ENCODE peak calls at places on chromosomes 5 and 9, in eight cellular contexts. L, G, O, Z, H, U, I and N are unnamed samples.

GRCh38 chr9:38025166-38025565 is 43.9 kb downstream of the SHB start:
- DNase-seq in H (no peak), Z (no peak), I (no peak), U (no peak), O (no peak), G (no peak), L (no peak), N (no peak)

GRCh38 chr5:146878471-146879172 is at the start of gene PPP2R2B:
- DNase-seq in I (no peak), U (no peak), Z (peak), H (peak), L (peak), O (no peak), G (peak), N (peak)

GRCh38 chr9:100591139-100591538 is 13.3 kb downstream of the CAVIN4 start:
- DNase-seq in G (no peak), L (no peak), I (no peak), O (no peak), Z (no peak), U (no peak), H (no peak), N (no peak)

GRCh38 chr5:95611396-95611795 is 8.5 kb upstream of the GPR150 start:
- DNase-seq in Z (no peak), L (no peak), G (no peak), I (no peak), O (no peak), U (no peak), H (no peak), N (no peak)

GRCh38 chr9:70421020-70421271 is 6.5 kb upstream of the KLF9 start:
- DNase-seq in O (no peak), U (no peak), H (peak), Z (no peak), G (no peak), L (no peak), I (no peak), N (no peak)

GRCh38 chr9:105346273-105346672 is 101.6 kb upstream of the FSD1L start:
- DNase-seq in G (no peak), U (no peak), I (no peak), H (no peak), Z (no peak), L (no peak), O (no peak), N (no peak)

GRCh38 chr9:83423815-83424707 is 114.1 kb downstream of the FRMD3 start:
- DNase-seq in L (no peak), U (no peak), G (no peak), O (no peak), Z (no peak), I (no peak), H (no peak), N (no peak)

GRCh38 chr5:132383261-132383660 is 13.8 kb downstream of the SLC22A5 start:
- DNase-seq in O (no peak), G (no peak), L (no peak), I (no peak), H (no peak), U (no peak), Z (no peak), N (no peak)

GRCh38 chr9:92618633-92619225 is 51.2 kb downstream of the IPPK start:
- DNase-seq in O (no peak), Z (peak), I (no peak), G (no peak), H (no peak), U (no peak), L (no peak), N (no peak)

GRCh38 chr5:34552686-34553085 is 103.4 kb upstream of the RAI14 start:
- DNase-seq in I (no peak), O (no peak), Z (no peak), G (no peak), L (no peak), U (no peak), H (no peak), N (no peak)

GRCh38 chr9:127739614-127740322 is 4.7 kb upstream of the TOR2A start:
- DNase-seq in U (no peak), G (no peak), L (no peak), H (no peak), Z (no peak), I (no peak), O (no peak), N (no peak)

GRCh38 chr5:137498736-137499505 is at the start of gene SPOCK1:
- DNase-seq in I (no peak), O (peak), Z (peak), G (peak), H (peak), L (peak), U (peak), N (peak)

GRCh38 chr9:92636627-92637026 is 33.3 kb downstream of the IPPK start:
- DNase-seq in O (no peak), L (no peak), U (no peak), H (no peak), G (no peak), Z (no peak), I (no peak), N (no peak)

GRCh38 chr9:91837982-91838731 is 111.9 kb downstream of the ROR2 start:
- DNase-seq in O (no peak), I (peak), L (no peak), H (peak), G (peak), Z (peak), U (no peak), N (no peak)

GRCh38 chr9:125994066-125994943 is 247.1 kb downstream of the PBX3 start:
- DNase-seq in O (no peak), H (no peak), Z (peak), L (no peak), G (no peak), U (no peak), I (no peak), N (no peak)

GRCh38 chr9:16768816-16769215 is 101.7 kb downstream of the BNC2 start:
- DNase-seq in U (no peak), G (no peak), O (no peak), L (no peak), H (no peak), Z (no peak), I (no peak), N (no peak)

GRCh38 chr5:113022661-113023060 is 46.1 kb downstream of the DCP2 start:
- DNase-seq in Z (no peak), U (peak), O (no peak), G (no peak), H (no peak), I (no peak), L (peak), N (peak)

GRCh38 chr9:107068581-107068980 is 205.6 kb downstream of the ZNF462 start:
- DNase-seq in G (no peak), L (no peak), I (no peak), U (no peak), H (no peak), Z (no peak), O (no peak), N (no peak)

GRCh38 chr5:39521945-39522590 is 97.3 kb upstream of the DAB2 start:
- DNase-seq in Z (no peak), G (no peak), O (no peak), U (no peak), L (no peak), I (no peak), H (no peak), N (no peak)

GRCh38 chr9:89249001-89249400 is 62.0 kb upstream of the CKS2 start:
- DNase-seq in Z (no peak), G (no peak), U (no peak), H (no peak), L (no peak), O (no peak), I (no peak), N (no peak)

GRCh38 chr9:109442716-109443115 is 55.4 kb downstream of the PTPN3 start:
- DNase-seq in O (no peak), Z (no peak), I (no peak), H (no peak), L (no peak), G (no peak), U (no peak), N (no peak)

GRCh38 chr5:128836571-128836970 is 128.7 kb upstream of the SLC27A6 start:
- DNase-seq in Z (no peak), G (no peak), O (no peak), L (no peak), H (no peak), U (no peak), I (no peak), N (no peak)

GRCh38 chr9:97895695-97896332 is 26.5 kb downstream of the TRMO start:
- DNase-seq in Z (no peak), L (no peak), O (no peak), I (no peak), U (no peak), H (no peak), G (peak), N (no peak)

GRCh38 chr5:124397290-124397689 is 349.1 kb downstream of the ZNF608 start:
- DNase-seq in G (no peak), Z (no peak), I (no peak), H (no peak), L (no peak), O (no peak), U (no peak), N (no peak)

GRCh38 chr5:134247825-134248224 is 22.0 kb upstream of the PPP2CA start:
- DNase-seq in L (no peak), Z (no peak), I (no peak), U (no peak), G (no peak), O (no peak), H (no peak), N (no peak)

GRCh38 chr5:59799668-59800374 is 93.7 kb downstream of the PDE4D start:
- DNase-seq in I (no peak), G (peak), U (peak), H (peak), L (no peak), Z (no peak), O (no peak), N (no peak)

GRCh38 chr5:31824886-31825774 is 186.2 kb downstream of the PDZD2 start:
- DNase-seq in Z (no peak), H (peak), I (peak), U (no peak), G (peak), L (peak), O (no peak), N (peak)

GRCh38 chr5:101482931-101483330 is 579.8 kb upstream of the ST8SIA4 start:
- DNase-seq in U (no peak), Z (peak), O (no peak), L (no peak), I (no peak), G (no peak), H (no peak), N (no peak)

GRCh38 chr5:132073231-132074013 is at the start of gene CSF2:
- DNase-seq in G (no peak), U (no peak), I (no peak), H (no peak), Z (no peak), L (no peak), O (no peak), N (no peak)

GRCh38 chr9:135749171-135750045 is 47.4 kb downstream of the KCNT1 start:
- DNase-seq in I (no peak), O (no peak), H (no peak), Z (no peak), U (no peak), L (no peak), G (no peak), N (no peak)

GRCh38 chr5:24509943-24510342 is 134.8 kb downstream of the CDH10 start:
- DNase-seq in L (no peak), Z (no peak), O (no peak), G (no peak), H (no peak), U (no peak), I (no peak), N (no peak)

GRCh38 chr9:136852664-136853595 is 784 bp downstream of the MAMDC4 start:
- DNase-seq in H (no peak), O (no peak), I (no peak), Z (no peak), G (no peak), L (no peak), U (no peak), N (no peak)